ENCODE peak calls at places on chromosomes 4 and X, in eight cellular contexts. L is GM20000; S is NCI-H1417; E is glomerular endothelial cell; C is KG1; F is stimulated activated CD4-positive, alpha-beta T cell treated with anti-CD3 and anti-CD28 coated beads, TNF-alpha, amount 100 ng/mL, for 4 hours; R is Kasumi-1; I is kidney glomerular epithelial cell. Z is an unnamed sample.

GRCh38 chrX:47179221-47179927 is 14.3 kb upstream of the UBA1 start:
- DNase-seq in L (no peak), S (no peak), E (no peak), C (no peak), F (no peak), R (no peak), I (no peak), Z (no peak)

GRCh38 chr4:177441061-177441802 is 1.0 kb downstream of the AGA start:
- DNase-seq in L (peak), S (peak), E (no peak), C (no peak), F (no peak), R (peak), I (no peak), Z (peak)

GRCh38 chr4:602559-602942 is 22.8 kb upstream of the PDE6B start:
- DNase-seq in L (peak), S (peak), E (no peak), C (no peak), F (peak), R (no peak), I (peak), Z (no peak)

GRCh38 chr4:41379230-41379629 is 122.5 kb downstream of the UCHL1 start:
- DNase-seq in L (no peak), S (no peak), E (no peak), C (no peak), F (no peak), R (no peak), I (no peak), Z (no peak)

GRCh38 chrX:76915836-76916235 is 488.3 kb downstream of the MAGEE1 start:
- DNase-seq in L (no peak), S (no peak), E (no peak), C (no peak), F (no peak), R (no peak), I (no peak), Z (no peak)

GRCh38 chr4:28518781-28519180 is 1658.1 kb downstream of the STIM2 start:
- DNase-seq in L (no peak), S (no peak), E (no peak), C (no peak), F (no peak), R (no peak), I (no peak), Z (no peak)

GRCh38 chr4:145842224-145842887 is 96.3 kb downstream of the ZNF827 start:
- DNase-seq in L (no peak), S (no peak), E (peak), C (no peak), F (no peak), R (no peak), I (no peak), Z (no peak)

GRCh38 chrX:149002320-149002719 is 501.9 kb downstream of the AFF2 start:
- DNase-seq in L (no peak), S (no peak), E (no peak), C (no peak), F (no peak), R (no peak), I (no peak), Z (no peak)

GRCh38 chr4:78606530-78607095 is 55.0 kb downstream of the ANXA3 start:
- DNase-seq in L (no peak), S (no peak), E (no peak), C (no peak), F (no peak), R (no peak), I (no peak), Z (no peak)

GRCh38 chrX:129593137-129593536 is 53.1 kb downstream of the OCRL start:
- DNase-seq in L (no peak), S (no peak), E (no peak), C (no peak), F (no peak), R (no peak), I (no peak), Z (no peak)

GRCh38 chr4:104763554-104764210 is 269.0 kb upstream of the CXXC4 start:
- DNase-seq in L (no peak), S (no peak), E (no peak), C (no peak), F (no peak), R (no peak), I (no peak), Z (no peak)

GRCh38 chr4:8368061-8368481 is 72.5 kb downstream of the ACOX3 start:
- DNase-seq in L (no peak), S (no peak), E (no peak), C (no peak), F (no peak), R (no peak), I (no peak), Z (no peak)

GRCh38 chrX:19382500-19383145 is 38.9 kb downstream of the PDHA1 start:
- DNase-seq in L (peak), S (peak), E (no peak), C (no peak), F (peak), R (peak), I (peak), Z (peak)

GRCh38 chrX:121114691-121115090 is 67.3 kb downstream of the GLUD2 start:
- DNase-seq in L (no peak), S (no peak), E (no peak), C (no peak), F (no peak), R (no peak), I (no peak), Z (no peak)

GRCh38 chrX:101595739-101596419 is 21.9 kb downstream of the ARMCX6 start:
- DNase-seq in L (peak), S (peak), E (peak), C (no peak), F (no peak), R (peak), I (peak), Z (peak)

GRCh38 chrX:69262036-69262905 is 97.0 kb upstream of the PJA1 start:
- DNase-seq in L (no peak), S (no peak), E (no peak), C (no peak), F (no peak), R (no peak), I (no peak), Z (no peak)

GRCh38 chrX:87327267-87327666 is 190.3 kb upstream of the KLHL4 start:
- DNase-seq in L (no peak), S (no peak), E (no peak), C (no peak), F (no peak), R (no peak), I (no peak), Z (no peak)

GRCh38 chrX:54561622-54562021 is 31.6 kb downstream of the GNL3L start:
- DNase-seq in L (no peak), S (no peak), E (no peak), C (no peak), F (no peak), R (no peak), I (no peak), Z (no peak)

GRCh38 chr4:177696438-177696966 is 254.3 kb upstream of the AGA start:
- DNase-seq in L (no peak), S (no peak), E (no peak), C (no peak), F (no peak), R (no peak), I (peak), Z (no peak)

GRCh38 chrX:41178201-41178600 is 93.0 kb downstream of the USP9X start:
- DNase-seq in L (no peak), S (no peak), E (no peak), C (no peak), F (no peak), R (no peak), I (no peak), Z (no peak)

GRCh38 chrX:17042046-17042445 is 95.6 kb downstream of the REPS2 start:
- DNase-seq in L (no peak), S (no peak), E (no peak), C (no peak), F (no peak), R (no peak), I (no peak), Z (no peak)

GRCh38 chr4:159446266-159446976 is 343.5 kb downstream of the RAPGEF2 start:
- DNase-seq in L (peak), S (peak), E (no peak), C (peak), F (no peak), R (peak), I (peak), Z (peak)

GRCh38 chrX:125131146-125131545 is 188.5 kb upstream of the TEX13C start:
- DNase-seq in L (no peak), S (peak), E (no peak), C (no peak), F (no peak), R (peak), I (no peak), Z (no peak)

GRCh38 chr4:174053895-174054294 is 229.6 kb downstream of the FBXO8 start:
- DNase-seq in L (no peak), S (no peak), E (no peak), C (no peak), F (no peak), R (no peak), I (no peak), Z (no peak)

GRCh38 chr4:61202638-61203495 is 2.7 kb downstream of the ADGRL3 start:
- DNase-seq in L (peak), S (peak), E (no peak), C (no peak), F (no peak), R (peak), I (no peak), Z (no peak)

GRCh38 chrX:12497832-12498591 is 293.2 kb upstream of the PRPS2 start:
- DNase-seq in L (peak), S (no peak), E (no peak), C (no peak), F (no peak), R (no peak), I (no peak), Z (no peak)

GRCh38 chr4:127731406-127731805 is 1.2 kb downstream of the SLC25A31 start:
- DNase-seq in L (no peak), S (no peak), E (no peak), C (no peak), F (no peak), R (no peak), I (no peak), Z (no peak)

GRCh38 chr4:5009796-5010195 is 9.5 kb downstream of the CYTL1 start:
- DNase-seq in L (no peak), S (no peak), E (no peak), C (no peak), F (no peak), R (no peak), I (no peak), Z (no peak)

GRCh38 chrX:47749185-47749967 is 87.3 kb upstream of the ZNF81 start:
- DNase-seq in L (peak), S (no peak), E (no peak), C (no peak), F (no peak), R (no peak), I (no peak), Z (no peak)

GRCh38 chrX:56564921-56565861 is 1.8 kb downstream of the UBQLN2 start:
- DNase-seq in L (no peak), S (peak), E (no peak), C (peak), F (no peak), R (no peak), I (no peak), Z (no peak)

GRCh38 chr4:119218093-119218492 is 5.6 kb downstream of the USP53 start:
- DNase-seq in L (no peak), S (no peak), E (no peak), C (no peak), F (no peak), R (no peak), I (no peak), Z (no peak)

GRCh38 chr4:108693211-108693610 is 42.8 kb downstream of the OSTC start:
- DNase-seq in L (no peak), S (no peak), E (no peak), C (no peak), F (no peak), R (no peak), I (no peak), Z (no peak)

GRCh38 chr4:108013332-108013731 is 23.6 kb downstream of the HADH start:
- DNase-seq in L (no peak), S (no peak), E (no peak), C (no peak), F (no peak), R (no peak), I (no peak), Z (no peak)